ENCODE peak calls at places on chromosome 9, in nine cellular contexts. One of them, this sample, is unnamed.

GRCh38 chr9:134347996-134348395 is 21.7 kb downstream of the RXRA start:
- DNase-seq in spleen: no peak
- DNase-seq in ovary: no peak
- DNase-seq in stomach: no peak
- DNase-seq in GM12892: no peak
- DNase-seq in heart left ventricle: no peak
- DNase-seq in A549: no peak
- DNase-seq in tibial nerve: no peak
- DNase-seq in uterus: no peak
- DNase-seq in this sample: no peak

GRCh38 chr9:89750117-89750551 is 145.3 kb downstream of the GADD45G start:
- DNase-seq in A549: no peak
- DNase-seq in tibial nerve: no peak
- DNase-seq in GM12892: no peak
- DNase-seq in uterus: no peak
- DNase-seq in heart left ventricle: peak
- DNase-seq in spleen: peak
- DNase-seq in ovary: peak
- DNase-seq in stomach: no peak
- DNase-seq in this sample: no peak

GRCh38 chr9:126914458-126915280 is at the start of gene RALGPS1:
- DNase-seq in tibial nerve: peak
- DNase-seq in heart left ventricle: peak
- DNase-seq in ovary: peak
- DNase-seq in stomach: peak
- DNase-seq in spleen: peak
- DNase-seq in A549: peak
- DNase-seq in uterus: peak
- DNase-seq in GM12892: peak
- DNase-seq in this sample: peak

GRCh38 chr9:129247285-129248153 is 69.5 kb upstream of the IER5L start:
- DNase-seq in A549: no peak
- DNase-seq in heart left ventricle: peak
- DNase-seq in ovary: no peak
- DNase-seq in uterus: no peak
- DNase-seq in GM12892: no peak
- DNase-seq in stomach: no peak
- DNase-seq in tibial nerve: no peak
- DNase-seq in spleen: peak
- DNase-seq in this sample: no peak

GRCh38 chr9:98846879-98847278 is 39.4 kb downstream of the GALNT12 start:
- DNase-seq in stomach: no peak
- DNase-seq in uterus: no peak
- DNase-seq in spleen: no peak
- DNase-seq in tibial nerve: no peak
- DNase-seq in heart left ventricle: no peak
- DNase-seq in GM12892: no peak
- DNase-seq in ovary: no peak
- DNase-seq in A549: no peak
- DNase-seq in this sample: no peak

GRCh38 chr9:107782789-107783188 is 293.2 kb upstream of the KLF4 start:
- DNase-seq in GM12892: no peak
- DNase-seq in uterus: no peak
- DNase-seq in heart left ventricle: no peak
- DNase-seq in spleen: no peak
- DNase-seq in tibial nerve: no peak
- DNase-seq in stomach: no peak
- DNase-seq in A549: no peak
- DNase-seq in ovary: no peak
- DNase-seq in this sample: no peak

GRCh38 chr9:79176298-79176697 is 395.5 kb upstream of the TLE4 start:
- DNase-seq in GM12892: no peak
- DNase-seq in A549: no peak
- DNase-seq in tibial nerve: no peak
- DNase-seq in stomach: no peak
- DNase-seq in heart left ventricle: no peak
- DNase-seq in spleen: no peak
- DNase-seq in uterus: no peak
- DNase-seq in ovary: no peak
- DNase-seq in this sample: no peak

GRCh38 chr9:123318192-123318591 is 37.8 kb upstream of the CRB2 start:
- DNase-seq in spleen: peak
- DNase-seq in heart left ventricle: no peak
- DNase-seq in A549: no peak
- DNase-seq in uterus: peak
- DNase-seq in stomach: no peak
- DNase-seq in ovary: no peak
- DNase-seq in tibial nerve: no peak
- DNase-seq in GM12892: peak
- DNase-seq in this sample: no peak

GRCh38 chr9:77864096-77864889 is 167.3 kb downstream of the GNAQ start:
- DNase-seq in GM12892: no peak
- DNase-seq in spleen: no peak
- DNase-seq in tibial nerve: no peak
- DNase-seq in stomach: no peak
- DNase-seq in uterus: no peak
- DNase-seq in heart left ventricle: no peak
- DNase-seq in A549: peak
- DNase-seq in ovary: no peak
- DNase-seq in this sample: no peak

GRCh38 chr9:10252174-10252573 is 360.6 kb downstream of the PTPRD start:
- DNase-seq in tibial nerve: no peak
- DNase-seq in ovary: no peak
- DNase-seq in uterus: no peak
- DNase-seq in heart left ventricle: peak
- DNase-seq in stomach: peak
- DNase-seq in A549: no peak
- DNase-seq in spleen: no peak
- DNase-seq in GM12892: no peak
- DNase-seq in this sample: no peak

GRCh38 chr9:14099737-14100136 is 214.2 kb downstream of the NFIB start:
- DNase-seq in spleen: no peak
- DNase-seq in A549: no peak
- DNase-seq in GM12892: no peak
- DNase-seq in stomach: no peak
- DNase-seq in heart left ventricle: no peak
- DNase-seq in ovary: no peak
- DNase-seq in tibial nerve: no peak
- DNase-seq in uterus: no peak
- DNase-seq in this sample: no peak

GRCh38 chr9:107732781-107733529 is 243.4 kb upstream of the KLF4 start:
- DNase-seq in uterus: peak
- DNase-seq in GM12892: no peak
- DNase-seq in stomach: peak
- DNase-seq in spleen: no peak
- DNase-seq in tibial nerve: no peak
- DNase-seq in A549: no peak
- DNase-seq in heart left ventricle: peak
- DNase-seq in ovary: peak
- DNase-seq in this sample: peak

GRCh38 chr9:113005777-113006176 is 6.2 kb downstream of the ZNF883 start:
- DNase-seq in tibial nerve: no peak
- DNase-seq in A549: no peak
- DNase-seq in uterus: no peak
- DNase-seq in heart left ventricle: no peak
- DNase-seq in GM12892: no peak
- DNase-seq in stomach: no peak
- DNase-seq in ovary: no peak
- DNase-seq in spleen: no peak
- DNase-seq in this sample: no peak

GRCh38 chr9:119938871-119939270 is 569.6 kb upstream of the BRINP1 start:
- DNase-seq in spleen: no peak
- DNase-seq in A549: no peak
- DNase-seq in ovary: no peak
- DNase-seq in GM12892: no peak
- DNase-seq in stomach: no peak
- DNase-seq in tibial nerve: no peak
- DNase-seq in uterus: no peak
- DNase-seq in heart left ventricle: no peak
- DNase-seq in this sample: no peak

GRCh38 chr9:70352802-70353201 is 61.7 kb downstream of the KLF9 start:
- DNase-seq in tibial nerve: no peak
- DNase-seq in heart left ventricle: no peak
- DNase-seq in A549: peak
- DNase-seq in stomach: no peak
- DNase-seq in spleen: no peak
- DNase-seq in GM12892: no peak
- DNase-seq in ovary: no peak
- DNase-seq in uterus: no peak
- DNase-seq in this sample: no peak

GRCh38 chr9:136255166-136255538 is 9.5 kb upstream of the QSOX2 start:
- DNase-seq in stomach: no peak
- DNase-seq in tibial nerve: no peak
- DNase-seq in GM12892: no peak
- DNase-seq in heart left ventricle: no peak
- DNase-seq in A549: no peak
- DNase-seq in uterus: no peak
- DNase-seq in ovary: peak
- DNase-seq in spleen: no peak
- DNase-seq in this sample: no peak

GRCh38 chr9:94167055-94167346 is 82.7 kb downstream of the PTPDC1 start:
- DNase-seq in A549: no peak
- DNase-seq in spleen: no peak
- DNase-seq in tibial nerve: no peak
- DNase-seq in ovary: no peak
- DNase-seq in heart left ventricle: no peak
- DNase-seq in GM12892: no peak
- DNase-seq in uterus: no peak
- DNase-seq in stomach: no peak
- DNase-seq in this sample: no peak
- TF ChIP-seq POLR2A in A549: no peak
- TF ChIP-seq POLR2A in spleen: no peak
- TF ChIP-seq POLR2A in tibial nerve: no peak
- TF ChIP-seq POLR2A in ovary: no peak
- TF ChIP-seq POLR2A in heart left ventricle: peak
- TF ChIP-seq POLR2A in GM12892: peak
- TF ChIP-seq POLR2A in uterus: no peak
- TF ChIP-seq POLR2A in stomach: no peak
- TF ChIP-seq POLR2A in this sample: no peak

DNA sequence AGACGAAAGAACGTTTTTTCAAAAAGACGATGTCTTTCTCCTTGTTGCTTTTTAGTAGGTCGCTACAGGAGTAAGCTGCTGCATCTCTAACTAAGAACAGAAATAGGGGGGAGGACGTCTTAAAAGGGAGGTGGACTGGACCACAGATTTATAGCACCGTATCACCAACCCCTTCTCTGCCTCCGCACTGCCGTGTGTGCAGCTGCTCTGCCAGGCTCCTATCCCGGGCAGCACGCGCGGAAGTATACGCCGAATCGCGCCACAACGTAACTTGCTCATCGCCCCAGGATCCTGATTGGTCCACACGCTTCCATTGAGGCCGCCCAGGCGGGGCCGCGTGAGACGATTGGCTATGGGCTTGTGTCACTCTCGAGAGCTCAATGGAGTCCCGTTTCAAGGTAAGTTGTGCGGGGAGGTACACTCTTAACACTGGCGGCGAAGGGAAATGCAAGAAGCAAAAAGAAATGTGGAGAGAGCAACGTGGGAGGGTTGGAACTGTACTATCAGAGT is at the start of gene ELAVL2:
- DNase-seq in A549: peak
- DNase-seq in spleen: peak
- DNase-seq in heart left ventricle: peak
- DNase-seq in uterus: peak
- DNase-seq in GM12892: no peak
- DNase-seq in tibial nerve: peak
- DNase-seq in stomach: peak
- DNase-seq in ovary: peak
- DNase-seq in this sample: peak
- TF ChIP-seq POLR2A in A549: peak
- TF ChIP-seq POLR2A in spleen: no peak
- TF ChIP-seq POLR2A in heart left ventricle: no peak
- TF ChIP-seq POLR2A in uterus: no peak
- TF ChIP-seq POLR2A in GM12892: no peak
- TF ChIP-seq POLR2A in tibial nerve: no peak
- TF ChIP-seq POLR2A in stomach: no peak
- TF ChIP-seq POLR2A in ovary: no peak
- TF ChIP-seq POLR2A in this sample: no peak

GRCh38 chr9:25602366-25603044 is 75.7 kb downstream of the TUSC1 start:
- DNase-seq in A549: no peak
- DNase-seq in spleen: no peak
- DNase-seq in heart left ventricle: no peak
- DNase-seq in stomach: no peak
- DNase-seq in ovary: no peak
- DNase-seq in GM12892: no peak
- DNase-seq in uterus: no peak
- DNase-seq in tibial nerve: no peak
- DNase-seq in this sample: no peak

GRCh38 chr9:25600501-25600900 is 77.7 kb downstream of the TUSC1 start:
- DNase-seq in tibial nerve: no peak
- DNase-seq in uterus: no peak
- DNase-seq in A549: no peak
- DNase-seq in spleen: no peak
- DNase-seq in stomach: no peak
- DNase-seq in heart left ventricle: no peak
- DNase-seq in ovary: no peak
- DNase-seq in GM12892: no peak
- DNase-seq in this sample: no peak

GRCh38 chr9:25603106-25603505 is 75.1 kb downstream of the TUSC1 start:
- DNase-seq in stomach: no peak
- DNase-seq in tibial nerve: no peak
- DNase-seq in GM12892: no peak
- DNase-seq in ovary: no peak
- DNase-seq in uterus: no peak
- DNase-seq in A549: no peak
- DNase-seq in heart left ventricle: no peak
- DNase-seq in spleen: no peak
- DNase-seq in this sample: no peak
- TF ChIP-seq POLR2A in stomach: no peak
- TF ChIP-seq POLR2A in tibial nerve: no peak
- TF ChIP-seq POLR2A in GM12892: no peak
- TF ChIP-seq POLR2A in ovary: no peak
- TF ChIP-seq POLR2A in uterus: no peak
- TF ChIP-seq POLR2A in A549: no peak
- TF ChIP-seq POLR2A in heart left ventricle: no peak
- TF ChIP-seq POLR2A in spleen: no peak
- TF ChIP-seq POLR2A in this sample: no peak

DNA sequence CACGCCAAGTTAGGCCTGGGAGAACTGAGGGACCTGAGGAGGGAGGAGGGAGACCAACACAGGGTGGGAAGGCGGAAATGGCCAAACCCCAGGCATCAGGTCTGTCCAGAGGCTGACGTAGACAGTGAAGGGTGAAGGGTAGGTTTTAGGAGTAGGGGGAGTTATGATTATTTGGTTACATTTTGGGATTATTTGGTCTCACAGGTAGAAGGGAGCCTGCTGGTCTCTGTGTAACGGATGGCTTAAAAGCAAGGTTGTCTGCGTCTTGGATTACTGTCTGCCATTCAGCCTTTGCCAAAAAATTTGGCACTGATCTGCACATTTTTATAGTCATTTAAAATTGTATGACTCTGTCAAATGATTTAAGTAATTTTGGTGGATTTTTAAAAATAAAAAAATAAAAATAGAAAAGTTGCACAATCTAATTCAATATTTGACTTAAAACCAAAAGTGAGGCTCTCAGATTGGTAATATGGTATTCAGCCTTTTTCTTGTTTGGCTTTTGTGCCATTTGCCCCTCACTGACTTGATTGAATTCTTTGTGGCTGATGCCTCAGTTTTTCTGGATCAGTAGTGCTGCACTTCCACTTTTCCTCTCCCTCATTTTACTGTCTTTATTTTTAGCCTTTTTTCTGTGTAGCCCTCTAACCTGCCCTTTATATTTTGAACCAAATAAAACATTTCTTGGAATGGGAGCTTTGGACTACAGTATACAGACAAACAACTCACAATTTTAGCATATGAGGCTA is 3.6 kb upstream of the MSMP start:
- DNase-seq in uterus: no peak
- DNase-seq in GM12892: no peak
- DNase-seq in heart left ventricle: peak
- DNase-seq in A549: peak
- DNase-seq in stomach: no peak
- DNase-seq in spleen: no peak
- DNase-seq in ovary: no peak
- DNase-seq in tibial nerve: no peak
- DNase-seq in this sample: no peak
- TF ChIP-seq POLR2A in uterus: no peak
- TF ChIP-seq POLR2A in GM12892: peak
- TF ChIP-seq POLR2A in heart left ventricle: no peak
- TF ChIP-seq POLR2A in A549: peak
- TF ChIP-seq POLR2A in stomach: no peak
- TF ChIP-seq POLR2A in spleen: no peak
- TF ChIP-seq POLR2A in ovary: no peak
- TF ChIP-seq POLR2A in tibial nerve: no peak
- TF ChIP-seq POLR2A in this sample: no peak

This sample was measured in body of pancreas.